ENCODE peak calls at places on chromosome 18, in ten cellular contexts. One of them, this sample, is unnamed.

GRCh38 chr18:35095983-35096676 is 54.9 kb downstream of the MAPRE2 start:
- DNase-seq in astrocyte of the spinal cord: peak
- DNase-seq in stomach: no peak
- DNase-seq in lower lobe of right lung: no peak
- DNase-seq in epithelial cell of esophagus: peak
- DNase-seq in tibial nerve: no peak
- DNase-seq in GM23248: peak
- DNase-seq in A549: no peak
- DNase-seq in AG04449: no peak
- DNase-seq in cardiac muscle cell: no peak
- DNase-seq in this sample: no peak

GRCh38 chr18:12305930-12306629 is 2.0 kb upstream of the TUBB6 start:
- DNase-seq in astrocyte of the spinal cord: no peak
- DNase-seq in stomach: no peak
- DNase-seq in lower lobe of right lung: no peak
- DNase-seq in epithelial cell of esophagus: no peak
- DNase-seq in tibial nerve: no peak
- DNase-seq in GM23248: no peak
- DNase-seq in A549: no peak
- DNase-seq in AG04449: no peak
- DNase-seq in cardiac muscle cell: peak
- DNase-seq in this sample: no peak

GRCh38 chr18:2914185-2914584 is 67.4 kb downstream of the EMILIN2 start:
- DNase-seq in astrocyte of the spinal cord: no peak
- DNase-seq in stomach: no peak
- DNase-seq in lower lobe of right lung: no peak
- DNase-seq in epithelial cell of esophagus: no peak
- DNase-seq in tibial nerve: peak
- DNase-seq in GM23248: no peak
- DNase-seq in A549: no peak
- DNase-seq in AG04449: no peak
- DNase-seq in cardiac muscle cell: no peak
- DNase-seq in this sample: peak

GRCh38 chr18:57806891-57807280 is 3.8 kb upstream of the ATP8B1 start:
- DNase-seq in astrocyte of the spinal cord: peak
- DNase-seq in stomach: no peak
- DNase-seq in lower lobe of right lung: no peak
- DNase-seq in epithelial cell of esophagus: peak
- DNase-seq in tibial nerve: peak
- DNase-seq in GM23248: peak
- DNase-seq in A549: peak
- DNase-seq in AG04449: no peak
- DNase-seq in cardiac muscle cell: peak
- DNase-seq in this sample: no peak

GRCh38 chr18:44586782-44587524 is 93.7 kb upstream of the SETBP1 start:
- DNase-seq in astrocyte of the spinal cord: no peak
- DNase-seq in stomach: no peak
- DNase-seq in lower lobe of right lung: no peak
- DNase-seq in epithelial cell of esophagus: no peak
- DNase-seq in tibial nerve: no peak
- DNase-seq in GM23248: no peak
- DNase-seq in A549: no peak
- DNase-seq in AG04449: no peak
- DNase-seq in cardiac muscle cell: no peak
- DNase-seq in this sample: peak

GRCh38 chr18:73577365-73577764 is 570.3 kb downstream of the FBXO15 start:
- DNase-seq in astrocyte of the spinal cord: peak
- DNase-seq in stomach: no peak
- DNase-seq in lower lobe of right lung: no peak
- DNase-seq in epithelial cell of esophagus: peak
- DNase-seq in tibial nerve: no peak
- DNase-seq in GM23248: peak
- DNase-seq in A549: no peak
- DNase-seq in AG04449: peak
- DNase-seq in cardiac muscle cell: no peak
- DNase-seq in this sample: no peak

GRCh38 chr18:75782826-75783225 is 355.3 kb upstream of the SMIM21 start:
- DNase-seq in astrocyte of the spinal cord: no peak
- DNase-seq in stomach: no peak
- DNase-seq in lower lobe of right lung: no peak
- DNase-seq in epithelial cell of esophagus: no peak
- DNase-seq in tibial nerve: no peak
- DNase-seq in GM23248: no peak
- DNase-seq in A549: no peak
- DNase-seq in AG04449: no peak
- DNase-seq in cardiac muscle cell: no peak
- DNase-seq in this sample: no peak

GRCh38 chr18:79942786-79943607 is 8.5 kb downstream of the SLC66A2 start:
- DNase-seq in astrocyte of the spinal cord: no peak
- DNase-seq in stomach: peak
- DNase-seq in lower lobe of right lung: peak
- DNase-seq in epithelial cell of esophagus: no peak
- DNase-seq in tibial nerve: no peak
- DNase-seq in GM23248: no peak
- DNase-seq in A549: no peak
- DNase-seq in AG04449: no peak
- DNase-seq in cardiac muscle cell: no peak
- DNase-seq in this sample: peak

GRCh38 chr18:32383040-32383819 is 87.5 kb downstream of the GAREM1 start:
- DNase-seq in astrocyte of the spinal cord: peak
- DNase-seq in stomach: no peak
- DNase-seq in lower lobe of right lung: no peak
- DNase-seq in epithelial cell of esophagus: peak
- DNase-seq in tibial nerve: no peak
- DNase-seq in GM23248: peak
- DNase-seq in A549: peak
- DNase-seq in AG04449: peak
- DNase-seq in cardiac muscle cell: peak
- DNase-seq in this sample: no peak

GRCh38 chr18:23236876-23237468 is 101.7 kb downstream of the CABLES1 start:
- DNase-seq in astrocyte of the spinal cord: no peak
- DNase-seq in stomach: no peak
- DNase-seq in lower lobe of right lung: no peak
- DNase-seq in epithelial cell of esophagus: no peak
- DNase-seq in tibial nerve: no peak
- DNase-seq in GM23248: no peak
- DNase-seq in A549: no peak
- DNase-seq in AG04449: no peak
- DNase-seq in cardiac muscle cell: no peak
- DNase-seq in this sample: no peak
- H3K4me3 ChIP-seq in astrocyte of the spinal cord: no peak
- H3K4me3 ChIP-seq in stomach: peak
- H3K4me3 ChIP-seq in lower lobe of right lung: peak
- H3K4me3 ChIP-seq in epithelial cell of esophagus: no peak
- H3K4me3 ChIP-seq in tibial nerve: no peak
- H3K4me3 ChIP-seq in GM23248: peak
- H3K4me3 ChIP-seq in A549: no peak
- H3K4me3 ChIP-seq in AG04449: no peak
- H3K4me3 ChIP-seq in cardiac muscle cell: no peak
- H3K4me3 ChIP-seq in this sample: no peak

GRCh38 chr18:22172594-22173049 is 3.2 kb downstream of the GATA6 start:
- DNase-seq in astrocyte of the spinal cord: no peak
- DNase-seq in stomach: no peak
- DNase-seq in lower lobe of right lung: peak
- DNase-seq in epithelial cell of esophagus: no peak
- DNase-seq in tibial nerve: no peak
- DNase-seq in GM23248: peak
- DNase-seq in A549: no peak
- DNase-seq in AG04449: no peak
- DNase-seq in cardiac muscle cell: no peak
- DNase-seq in this sample: no peak

GRCh38 chr18:22173928-22174301 is 4.5 kb downstream of the GATA6 start:
- DNase-seq in astrocyte of the spinal cord: no peak
- DNase-seq in stomach: no peak
- DNase-seq in lower lobe of right lung: no peak
- DNase-seq in epithelial cell of esophagus: no peak
- DNase-seq in tibial nerve: no peak
- DNase-seq in GM23248: no peak
- DNase-seq in A549: no peak
- DNase-seq in AG04449: no peak
- DNase-seq in cardiac muscle cell: peak
- DNase-seq in this sample: no peak

GRCh38 chr18:22171839-22172582 is 2.6 kb downstream of the GATA6 start:
- DNase-seq in astrocyte of the spinal cord: no peak
- DNase-seq in stomach: no peak
- DNase-seq in lower lobe of right lung: peak
- DNase-seq in epithelial cell of esophagus: peak
- DNase-seq in tibial nerve: no peak
- DNase-seq in GM23248: peak
- DNase-seq in A549: no peak
- DNase-seq in AG04449: no peak
- DNase-seq in cardiac muscle cell: peak
- DNase-seq in this sample: no peak

GRCh38 chr18:22174341-22175148 is 5.2 kb downstream of the GATA6 start:
- DNase-seq in astrocyte of the spinal cord: no peak
- DNase-seq in stomach: no peak
- DNase-seq in lower lobe of right lung: no peak
- DNase-seq in epithelial cell of esophagus: no peak
- DNase-seq in tibial nerve: no peak
- DNase-seq in GM23248: no peak
- DNase-seq in A549: no peak
- DNase-seq in AG04449: no peak
- DNase-seq in cardiac muscle cell: no peak
- DNase-seq in this sample: no peak

GRCh38 chr18:22173221-22173927 is 4.0 kb downstream of the GATA6 start:
- DNase-seq in astrocyte of the spinal cord: no peak
- DNase-seq in stomach: no peak
- DNase-seq in lower lobe of right lung: no peak
- DNase-seq in epithelial cell of esophagus: no peak
- DNase-seq in tibial nerve: no peak
- DNase-seq in GM23248: no peak
- DNase-seq in A549: no peak
- DNase-seq in AG04449: no peak
- DNase-seq in cardiac muscle cell: no peak
- DNase-seq in this sample: no peak
- H3K4me3 ChIP-seq in astrocyte of the spinal cord: peak
- H3K4me3 ChIP-seq in stomach: peak
- H3K4me3 ChIP-seq in lower lobe of right lung: peak
- H3K4me3 ChIP-seq in epithelial cell of esophagus: no peak
- H3K4me3 ChIP-seq in tibial nerve: no peak
- H3K4me3 ChIP-seq in GM23248: peak
- H3K4me3 ChIP-seq in A549: no peak
- H3K4me3 ChIP-seq in AG04449: peak
- H3K4me3 ChIP-seq in cardiac muscle cell: peak
- H3K4me3 ChIP-seq in this sample: peak

DNA sequence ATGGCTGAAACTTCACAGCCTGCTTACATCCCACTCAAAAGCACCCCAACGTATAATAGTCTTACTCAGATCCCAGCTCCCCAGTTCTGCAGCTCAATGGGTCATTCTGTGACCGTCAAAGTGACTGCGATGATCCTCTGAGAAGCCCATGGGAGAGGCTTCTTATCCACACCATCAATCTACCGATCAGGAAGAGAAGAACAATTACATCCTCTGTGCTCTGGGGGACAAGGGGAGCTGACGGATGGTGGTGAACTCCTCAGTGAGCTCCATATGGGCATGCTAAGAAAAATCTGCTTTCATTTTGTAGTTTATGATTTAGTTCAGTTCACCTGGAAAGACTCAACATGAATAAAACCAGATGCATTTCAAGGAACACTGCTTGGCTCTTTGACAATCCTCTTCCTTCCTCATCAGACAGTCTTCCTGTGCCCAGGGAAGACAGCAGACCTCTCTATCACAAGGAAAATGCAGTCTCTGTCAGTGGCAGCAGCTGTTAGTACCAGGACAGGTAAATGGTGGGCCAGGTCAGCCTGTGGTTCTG is 177.0 kb downstream of the BCL2 start:
- DNase-seq in astrocyte of the spinal cord: no peak
- DNase-seq in stomach: no peak
- DNase-seq in lower lobe of right lung: no peak
- DNase-seq in epithelial cell of esophagus: no peak
- DNase-seq in tibial nerve: no peak
- DNase-seq in GM23248: no peak
- DNase-seq in A549: no peak
- DNase-seq in AG04449: no peak
- DNase-seq in cardiac muscle cell: no peak
- DNase-seq in this sample: no peak
- H3K4me3 ChIP-seq in astrocyte of the spinal cord: no peak
- H3K4me3 ChIP-seq in stomach: no peak
- H3K4me3 ChIP-seq in lower lobe of right lung: no peak
- H3K4me3 ChIP-seq in epithelial cell of esophagus: no peak
- H3K4me3 ChIP-seq in tibial nerve: no peak
- H3K4me3 ChIP-seq in GM23248: no peak
- H3K4me3 ChIP-seq in A549: no peak
- H3K4me3 ChIP-seq in AG04449: no peak
- H3K4me3 ChIP-seq in cardiac muscle cell: no peak
- H3K4me3 ChIP-seq in this sample: no peak

GRCh38 chr18:49813321-49814146 is at the start of gene ACAA2:
- DNase-seq in astrocyte of the spinal cord: peak
- DNase-seq in stomach: peak
- DNase-seq in lower lobe of right lung: peak
- DNase-seq in epithelial cell of esophagus: peak
- DNase-seq in tibial nerve: peak
- DNase-seq in GM23248: peak
- DNase-seq in A549: peak
- DNase-seq in AG04449: peak
- DNase-seq in cardiac muscle cell: peak
- DNase-seq in this sample: peak

GRCh38 chr18:49815927-49816326 is 2.6 kb upstream of the ACAA2 start:
- DNase-seq in astrocyte of the spinal cord: no peak
- DNase-seq in stomach: no peak
- DNase-seq in lower lobe of right lung: no peak
- DNase-seq in epithelial cell of esophagus: no peak
- DNase-seq in tibial nerve: no peak
- DNase-seq in GM23248: no peak
- DNase-seq in A549: no peak
- DNase-seq in AG04449: no peak
- DNase-seq in cardiac muscle cell: no peak
- DNase-seq in this sample: no peak

GRCh38 chr18:49812321-49813070 is 837 bp downstream of the ACAA2 start:
- DNase-seq in astrocyte of the spinal cord: peak
- DNase-seq in stomach: no peak
- DNase-seq in lower lobe of right lung: no peak
- DNase-seq in epithelial cell of esophagus: no peak
- DNase-seq in tibial nerve: no peak
- DNase-seq in GM23248: peak
- DNase-seq in A549: no peak
- DNase-seq in AG04449: no peak
- DNase-seq in cardiac muscle cell: no peak
- DNase-seq in this sample: no peak

GRCh38 chr18:49813071-49813320 is 337 bp downstream of the ACAA2 start:
- DNase-seq in astrocyte of the spinal cord: peak
- DNase-seq in stomach: peak
- DNase-seq in lower lobe of right lung: peak
- DNase-seq in epithelial cell of esophagus: peak
- DNase-seq in tibial nerve: no peak
- DNase-seq in GM23248: peak
- DNase-seq in A549: peak
- DNase-seq in AG04449: no peak
- DNase-seq in cardiac muscle cell: no peak
- DNase-seq in this sample: peak

DNA sequence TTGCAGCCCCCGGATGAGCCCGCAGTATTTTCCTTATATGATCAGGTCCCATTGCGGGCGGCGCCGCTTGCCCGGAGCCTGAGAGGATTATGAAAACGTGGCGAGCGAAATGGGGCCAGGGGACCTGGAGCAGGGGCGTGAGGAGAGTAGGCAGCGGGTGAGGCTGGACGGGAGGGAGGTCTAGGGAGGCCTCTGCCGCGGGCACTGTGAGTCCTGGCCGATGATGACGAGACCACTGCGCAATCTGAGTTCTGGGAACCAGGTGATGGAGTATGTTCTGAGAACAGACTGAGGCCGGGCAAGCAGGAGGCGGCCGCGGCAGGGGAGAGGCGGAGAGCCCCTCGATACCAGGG is 790 bp upstream of the ACAA2 start:
- DNase-seq in astrocyte of the spinal cord: peak
- DNase-seq in stomach: no peak
- DNase-seq in lower lobe of right lung: no peak
- DNase-seq in epithelial cell of esophagus: peak
- DNase-seq in tibial nerve: no peak
- DNase-seq in GM23248: peak
- DNase-seq in A549: peak
- DNase-seq in AG04449: no peak
- DNase-seq in cardiac muscle cell: peak
- DNase-seq in this sample: peak
- H3K4me3 ChIP-seq in astrocyte of the spinal cord: peak
- H3K4me3 ChIP-seq in stomach: peak
- H3K4me3 ChIP-seq in lower lobe of right lung: peak
- H3K4me3 ChIP-seq in epithelial cell of esophagus: peak
- H3K4me3 ChIP-seq in tibial nerve: peak
- H3K4me3 ChIP-seq in GM23248: peak
- H3K4me3 ChIP-seq in A549: peak
- H3K4me3 ChIP-seq in AG04449: peak
- H3K4me3 ChIP-seq in cardiac muscle cell: peak
- H3K4me3 ChIP-seq in this sample: peak

This sample was measured in sigmoid colon.